ENCODE peak calls at places on chromosomes 16 and 17, in nine cellular contexts. One of them, this sample, is unnamed.

GRCh38 chr16:48609453-48610023 is 442 bp downstream of the N4BP1 start:
- DNase-seq in MCF 10A: peak; percentile 46
- DNase-seq in CD8-positive, alpha-beta T cell: no peak
- DNase-seq in AG04450: no peak
- DNase-seq in fibroblast of villous mesenchyme: peak; percentile 62
- DNase-seq in epithelial cell of proximal tubule: no peak
- DNase-seq in A549: peak; percentile 47
- DNase-seq in endothelial cell: no peak
- DNase-seq in glutamatergic neuron: peak; percentile 64
- DNase-seq in this sample: no peak

GRCh38 chr17:44921122-44921882 is 6.0 kb upstream of the GFAP start:
- DNase-seq in MCF 10A: no peak
- DNase-seq in CD8-positive, alpha-beta T cell: no peak
- DNase-seq in AG04450: no peak
- DNase-seq in fibroblast of villous mesenchyme: no peak
- DNase-seq in epithelial cell of proximal tubule: no peak
- DNase-seq in A549: no peak
- DNase-seq in endothelial cell: no peak
- DNase-seq in glutamatergic neuron: peak; percentile 48
- DNase-seq in this sample: no peak

GRCh38 chr17:21249911-21250703 is 3.1 kb downstream of the NATD1 start:
- DNase-seq in MCF 10A: no peak
- DNase-seq in CD8-positive, alpha-beta T cell: no peak
- DNase-seq in AG04450: no peak
- DNase-seq in fibroblast of villous mesenchyme: no peak
- DNase-seq in epithelial cell of proximal tubule: no peak
- DNase-seq in A549: no peak
- DNase-seq in endothelial cell: no peak
- DNase-seq in glutamatergic neuron: peak; percentile 87
- DNase-seq in this sample: no peak

GRCh38 chr17:15101175-15101574 is 164.0 kb downstream of the PMP22 start:
- DNase-seq in MCF 10A: no peak
- DNase-seq in CD8-positive, alpha-beta T cell: no peak
- DNase-seq in AG04450: no peak
- DNase-seq in fibroblast of villous mesenchyme: no peak
- DNase-seq in epithelial cell of proximal tubule: no peak
- DNase-seq in A549: no peak
- DNase-seq in endothelial cell: no peak
- DNase-seq in glutamatergic neuron: no peak
- DNase-seq in this sample: no peak

GRCh38 chr17:73455767-73456166 is 144.0 kb upstream of the CDC42EP4 start:
- DNase-seq in MCF 10A: no peak
- DNase-seq in CD8-positive, alpha-beta T cell: no peak
- DNase-seq in AG04450: no peak
- DNase-seq in fibroblast of villous mesenchyme: no peak
- DNase-seq in epithelial cell of proximal tubule: no peak
- DNase-seq in A549: no peak
- DNase-seq in endothelial cell: no peak
- DNase-seq in glutamatergic neuron: no peak
- DNase-seq in this sample: no peak

GRCh38 chr17:21034350-21035235 is 8.2 kb downstream of the USP22 start:
- DNase-seq in MCF 10A: no peak
- DNase-seq in CD8-positive, alpha-beta T cell: no peak
- DNase-seq in AG04450: no peak
- DNase-seq in fibroblast of villous mesenchyme: peak; percentile 57
- DNase-seq in epithelial cell of proximal tubule: no peak
- DNase-seq in A549: no peak
- DNase-seq in endothelial cell: no peak
- DNase-seq in glutamatergic neuron: no peak
- DNase-seq in this sample: no peak

GRCh38 chr17:39975801-39976200 is 4.8 kb upstream of the PSMD3 start:
- DNase-seq in MCF 10A: no peak
- DNase-seq in CD8-positive, alpha-beta T cell: no peak
- DNase-seq in AG04450: no peak
- DNase-seq in fibroblast of villous mesenchyme: no peak
- DNase-seq in epithelial cell of proximal tubule: no peak
- DNase-seq in A549: no peak
- DNase-seq in endothelial cell: no peak
- DNase-seq in glutamatergic neuron: no peak
- DNase-seq in this sample: no peak

GRCh38 chr17:42166196-42166763 is 11.5 kb upstream of the RAB5C start:
- DNase-seq in MCF 10A: no peak
- DNase-seq in CD8-positive, alpha-beta T cell: no peak
- DNase-seq in AG04450: no peak
- DNase-seq in fibroblast of villous mesenchyme: no peak
- DNase-seq in epithelial cell of proximal tubule: no peak
- DNase-seq in A549: no peak
- DNase-seq in endothelial cell: no peak
- DNase-seq in glutamatergic neuron: no peak
- DNase-seq in this sample: no peak

GRCh38 chr16:62363451-62363850 is 327.2 kb upstream of the CDH8 start:
- DNase-seq in MCF 10A: no peak
- DNase-seq in CD8-positive, alpha-beta T cell: no peak
- DNase-seq in AG04450: no peak
- DNase-seq in fibroblast of villous mesenchyme: no peak
- DNase-seq in epithelial cell of proximal tubule: no peak
- DNase-seq in A549: no peak
- DNase-seq in endothelial cell: no peak
- DNase-seq in glutamatergic neuron: no peak
- DNase-seq in this sample: no peak

GRCh38 chr17:77619326-77619725 is 339.2 kb upstream of the TNRC6C start:
- DNase-seq in MCF 10A: no peak
- DNase-seq in CD8-positive, alpha-beta T cell: no peak
- DNase-seq in AG04450: no peak
- DNase-seq in fibroblast of villous mesenchyme: no peak
- DNase-seq in epithelial cell of proximal tubule: no peak
- DNase-seq in A549: no peak
- DNase-seq in endothelial cell: no peak
- DNase-seq in glutamatergic neuron: no peak
- DNase-seq in this sample: no peak

GRCh38 chr16:56423584-56424403 is 1.6 kb downstream of the AMFR start:
- DNase-seq in MCF 10A: no peak
- DNase-seq in CD8-positive, alpha-beta T cell: no peak
- DNase-seq in AG04450: no peak
- DNase-seq in fibroblast of villous mesenchyme: peak; percentile 34
- DNase-seq in epithelial cell of proximal tubule: no peak
- DNase-seq in A549: no peak
- DNase-seq in endothelial cell: no peak
- DNase-seq in glutamatergic neuron: no peak
- DNase-seq in this sample: no peak

GRCh38 chr17:46977348-46977747 is 1.7 kb downstream of the RPRML start:
- DNase-seq in MCF 10A: peak; percentile 40
- DNase-seq in CD8-positive, alpha-beta T cell: no peak
- DNase-seq in AG04450: no peak
- DNase-seq in fibroblast of villous mesenchyme: peak; percentile 34
- DNase-seq in epithelial cell of proximal tubule: no peak
- DNase-seq in A549: peak; percentile 89
- DNase-seq in endothelial cell: peak; percentile 74
- DNase-seq in glutamatergic neuron: peak; percentile 81
- DNase-seq in this sample: no peak

GRCh38 chr16:57271063-57271345 is 13.5 kb downstream of the PLLP start:
- DNase-seq in MCF 10A: no peak
- DNase-seq in CD8-positive, alpha-beta T cell: no peak
- DNase-seq in AG04450: no peak
- DNase-seq in fibroblast of villous mesenchyme: no peak
- DNase-seq in epithelial cell of proximal tubule: no peak
- DNase-seq in A549: no peak
- DNase-seq in endothelial cell: no peak
- DNase-seq in glutamatergic neuron: peak; percentile 6
- DNase-seq in this sample: no peak

GRCh38 chr16:48523415-48524204 is 86.4 kb downstream of the N4BP1 start:
- DNase-seq in MCF 10A: no peak
- DNase-seq in CD8-positive, alpha-beta T cell: no peak
- DNase-seq in AG04450: no peak
- DNase-seq in fibroblast of villous mesenchyme: no peak
- DNase-seq in epithelial cell of proximal tubule: no peak
- DNase-seq in A549: no peak
- DNase-seq in endothelial cell: no peak
- DNase-seq in glutamatergic neuron: no peak
- DNase-seq in this sample: no peak

GRCh38 chr17:72510454-72511016 is 389.7 kb downstream of the SOX9 start:
- DNase-seq in MCF 10A: peak; percentile 22
- DNase-seq in CD8-positive, alpha-beta T cell: no peak
- DNase-seq in AG04450: no peak
- DNase-seq in fibroblast of villous mesenchyme: peak; percentile 6
- DNase-seq in epithelial cell of proximal tubule: no peak
- DNase-seq in A549: no peak
- DNase-seq in endothelial cell: no peak
- DNase-seq in glutamatergic neuron: no peak
- DNase-seq in this sample: no peak

DNA sequence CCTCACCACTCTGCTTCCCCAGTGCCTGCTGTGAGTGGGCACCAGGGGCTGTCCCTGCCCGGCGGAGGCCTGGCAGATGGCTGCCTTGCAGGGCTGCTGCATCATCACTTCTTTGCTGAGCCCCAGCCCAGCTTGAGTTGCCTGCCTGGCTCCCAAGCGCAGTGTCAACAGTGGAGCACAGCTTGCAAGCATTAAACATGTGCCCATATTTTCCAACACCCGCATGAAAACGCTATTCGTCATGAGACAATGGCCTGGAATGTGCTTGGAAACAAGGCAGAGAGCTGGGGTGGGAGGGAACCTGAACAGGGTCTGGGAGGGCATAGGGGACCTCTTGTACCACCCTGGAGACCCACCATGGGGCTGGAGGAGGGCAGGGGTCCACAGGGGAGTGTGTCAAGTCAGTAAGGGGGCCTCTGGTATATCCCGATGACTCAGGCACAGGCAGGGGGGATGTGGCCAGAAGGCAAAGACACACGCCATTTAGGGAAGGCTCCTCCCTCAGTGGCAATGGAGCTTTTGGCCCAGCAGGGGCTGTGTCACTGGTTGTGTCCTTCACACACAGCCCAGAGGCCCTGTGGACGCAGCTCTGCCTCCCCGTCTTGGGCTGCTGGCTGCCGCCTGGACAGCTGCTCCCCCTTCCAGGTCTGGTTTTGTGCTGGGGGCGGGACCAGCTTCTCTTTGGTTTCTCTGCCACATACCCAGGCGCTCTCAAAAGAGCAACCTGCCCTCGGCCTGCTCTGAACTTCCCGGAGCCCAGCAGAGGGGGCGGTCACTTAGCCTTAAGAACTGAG is 17.4 kb upstream of the MTSS2 start:
- DNase-seq in MCF 10A: no peak
- DNase-seq in CD8-positive, alpha-beta T cell: no peak
- DNase-seq in AG04450: peak; percentile 84
- DNase-seq in fibroblast of villous mesenchyme: peak; percentile 86
- DNase-seq in epithelial cell of proximal tubule: no peak
- DNase-seq in A549: no peak
- DNase-seq in endothelial cell: peak; percentile 38
- DNase-seq in glutamatergic neuron: peak; percentile 67
- DNase-seq in this sample: no peak
- TF ChIP-seq CTCF in MCF 10A: no peak
- TF ChIP-seq CTCF in CD8-positive, alpha-beta T cell: no peak
- TF ChIP-seq CTCF in AG04450: peak; percentile 60
- TF ChIP-seq CTCF in fibroblast of villous mesenchyme: peak; percentile 43
- TF ChIP-seq CTCF in epithelial cell of proximal tubule: peak; percentile 20
- TF ChIP-seq CTCF in A549: no peak
- TF ChIP-seq CTCF in endothelial cell: no peak
- TF ChIP-seq CTCF in glutamatergic neuron: no peak
- TF ChIP-seq CTCF in this sample: no peak

GRCh38 chr17:10754109-10754508 is 24.3 kb upstream of the TMEM220 start:
- DNase-seq in MCF 10A: peak; percentile 44
- DNase-seq in CD8-positive, alpha-beta T cell: no peak
- DNase-seq in AG04450: no peak
- DNase-seq in fibroblast of villous mesenchyme: peak; percentile 28
- DNase-seq in epithelial cell of proximal tubule: no peak
- DNase-seq in A549: peak; percentile 80
- DNase-seq in endothelial cell: no peak
- DNase-seq in glutamatergic neuron: peak; percentile 70
- DNase-seq in this sample: no peak
- TF ChIP-seq CTCF in MCF 10A: peak; percentile 22
- TF ChIP-seq CTCF in CD8-positive, alpha-beta T cell: no peak
- TF ChIP-seq CTCF in AG04450: peak; percentile 39
- TF ChIP-seq CTCF in fibroblast of villous mesenchyme: peak; percentile 37
- TF ChIP-seq CTCF in epithelial cell of proximal tubule: peak; percentile 61
- TF ChIP-seq CTCF in A549: peak; percentile 61
- TF ChIP-seq CTCF in endothelial cell: peak; percentile 30
- TF ChIP-seq CTCF in glutamatergic neuron: peak; percentile 32
- TF ChIP-seq CTCF in this sample: no peak

DNA sequence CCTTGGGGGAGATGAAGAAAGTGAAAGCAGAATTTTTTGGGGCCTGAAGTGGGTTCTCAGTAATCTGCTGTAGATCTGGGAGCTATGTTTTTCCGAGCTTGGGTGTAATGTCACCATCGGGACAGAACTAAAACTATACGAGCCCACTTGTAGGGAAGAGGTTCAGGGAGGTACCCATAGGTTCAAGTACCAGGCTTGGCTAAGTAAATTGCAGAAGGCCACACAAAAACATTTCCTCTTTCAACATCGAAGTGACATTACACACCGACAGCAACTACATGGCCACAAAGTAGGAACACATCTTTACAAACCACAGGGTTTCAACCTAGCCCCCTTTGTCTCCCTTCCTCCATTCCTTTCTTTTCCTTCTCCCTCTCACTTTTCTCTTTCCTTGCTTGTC is 10.2 kb upstream of the ASIC2 start:
- DNase-seq in MCF 10A: no peak
- DNase-seq in CD8-positive, alpha-beta T cell: no peak
- DNase-seq in AG04450: no peak
- DNase-seq in fibroblast of villous mesenchyme: no peak
- DNase-seq in epithelial cell of proximal tubule: no peak
- DNase-seq in A549: no peak
- DNase-seq in endothelial cell: no peak
- DNase-seq in glutamatergic neuron: no peak
- DNase-seq in this sample: no peak
- TF ChIP-seq CTCF in MCF 10A: no peak
- TF ChIP-seq CTCF in CD8-positive, alpha-beta T cell: no peak
- TF ChIP-seq CTCF in AG04450: no peak
- TF ChIP-seq CTCF in fibroblast of villous mesenchyme: no peak
- TF ChIP-seq CTCF in epithelial cell of proximal tubule: no peak
- TF ChIP-seq CTCF in A549: no peak
- TF ChIP-seq CTCF in endothelial cell: no peak
- TF ChIP-seq CTCF in glutamatergic neuron: no peak
- TF ChIP-seq CTCF in this sample: no peak

DNA sequence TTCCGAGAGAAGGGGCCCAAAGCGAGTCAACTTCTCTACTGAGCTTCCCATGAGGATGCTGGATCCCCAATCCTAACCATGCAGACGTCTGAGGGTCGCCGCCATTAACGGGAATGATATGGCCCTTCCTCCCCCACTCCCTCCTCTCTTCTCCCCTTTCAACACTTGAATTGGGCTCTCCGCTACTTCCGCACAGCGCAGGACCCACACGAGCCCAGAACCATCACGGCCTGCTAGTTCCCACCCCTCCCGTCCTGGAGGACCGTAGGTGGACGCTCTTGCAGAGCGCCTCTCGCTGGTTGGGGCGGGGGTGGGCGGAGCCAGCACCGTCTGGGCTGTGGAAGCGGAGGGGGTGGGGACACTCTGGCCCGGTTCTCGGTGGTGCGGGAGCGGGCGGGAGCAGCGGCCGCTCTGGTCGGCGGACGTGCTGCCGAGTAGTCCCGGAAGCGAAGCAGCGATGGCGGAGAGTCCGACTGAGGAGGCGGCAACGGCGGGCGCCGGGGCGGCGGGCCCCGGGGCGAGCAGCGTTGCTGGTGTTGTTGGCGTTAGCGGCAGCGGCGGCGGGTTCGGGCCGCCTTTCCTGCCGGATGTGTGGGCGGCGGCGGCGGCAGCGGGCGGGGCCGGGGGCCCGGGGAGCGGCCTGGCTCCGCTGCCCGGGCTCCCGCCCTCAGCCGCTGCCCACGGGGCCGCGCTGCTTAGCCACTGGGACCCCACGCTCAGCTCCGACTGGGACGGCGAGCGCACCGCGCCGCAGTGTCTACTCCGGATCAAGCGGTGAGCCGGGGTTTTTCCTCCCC is at the start of gene UBE2Z:
- DNase-seq in MCF 10A: peak; percentile 93
- DNase-seq in CD8-positive, alpha-beta T cell: peak; percentile 85
- DNase-seq in AG04450: peak; percentile 85
- DNase-seq in fibroblast of villous mesenchyme: peak; percentile 94
- DNase-seq in epithelial cell of proximal tubule: no peak
- DNase-seq in A549: peak; percentile 99
- DNase-seq in endothelial cell: peak; percentile 84
- DNase-seq in glutamatergic neuron: peak; percentile 90
- DNase-seq in this sample: peak; percentile 62
- TF ChIP-seq CTCF in MCF 10A: no peak
- TF ChIP-seq CTCF in CD8-positive, alpha-beta T cell: no peak
- TF ChIP-seq CTCF in AG04450: no peak
- TF ChIP-seq CTCF in fibroblast of villous mesenchyme: no peak
- TF ChIP-seq CTCF in epithelial cell of proximal tubule: peak; percentile 6
- TF ChIP-seq CTCF in A549: peak; percentile 31
- TF ChIP-seq CTCF in endothelial cell: no peak
- TF ChIP-seq CTCF in glutamatergic neuron: no peak
- TF ChIP-seq CTCF in this sample: no peak

This sample was measured in omental fat pad.